ENCODE peak calls at places on chromosomes 4 and X, in eight cellular contexts. Q, U, M, C, J, L, T and V are unnamed samples. For H3K79me2 and H3K4me1, the result is how much of the 10 kb centered on the place peaks cover.

GRCh38 chrX:28670074-28670473 is 82.8 kb downstream of the IL1RAPL1 start:
- DNase-seq in Q (no peak), U (no peak), M (no peak), C (no peak), J (no peak), L (no peak), T (no peak), V (no peak)

GRCh38 chrX:45632506-45632905 is 431.8 kb upstream of the DIPK2B start:
- DNase-seq in Q (no peak), U (no peak), M (peak), C (no peak), J (no peak), L (no peak), T (no peak), V (no peak)

GRCh38 chr4:13534344-13535063 is 9.8 kb downstream of the NKX3-2 start:
- DNase-seq in Q (peak), U (no peak), M (peak), C (no peak), J (no peak), L (no peak), T (no peak), V (no peak)

GRCh38 chr4:5247735-5248134 is 196.5 kb downstream of the STK32B start:
- DNase-seq in Q (no peak), U (no peak), M (no peak), C (no peak), J (no peak), L (no peak), T (no peak), V (no peak)

GRCh38 chrX:154607370-154607769 is 11.7 kb downstream of the CTAG1B start:
- DNase-seq in Q (no peak), U (no peak), M (no peak), C (peak), J (no peak), L (no peak), T (no peak), V (no peak)

GRCh38 chr4:164109517-164109916 is 615.0 kb downstream of the TMA16 start:
- DNase-seq in Q (no peak), U (no peak), M (no peak), C (no peak), J (no peak), L (no peak), T (no peak), V (peak)

GRCh38 chr4:108651068-108651794 is 832 bp downstream of the OSTC start:
- DNase-seq in Q (peak), U (peak), M (peak), C (peak), J (peak), L (peak), T (no peak), V (peak)

GRCh38 chr4:70895405-70895804 is 6.8 kb upstream of the MOB1B start:
- DNase-seq in Q (no peak), U (no peak), M (no peak), C (no peak), J (peak), L (no peak), T (no peak), V (no peak)

GRCh38 chr4:150598906-150599305 is 17.0 kb downstream of the MAB21L2 start:
- DNase-seq in Q (no peak), U (no peak), M (no peak), C (no peak), J (peak), L (no peak), T (no peak), V (no peak)

GRCh38 chr4:74284074-74284473 is 24.2 kb upstream of the EPGN start:
- DNase-seq in Q (no peak), U (no peak), M (no peak), C (peak), J (peak), L (no peak), T (peak), V (no peak)

GRCh38 chrX:48826876-48827653 is 752 bp downstream of the ERAS start:
- DNase-seq in Q (no peak), U (no peak), M (peak), C (no peak), J (no peak), L (no peak), T (no peak), V (no peak)

GRCh38 chrX:57595381-57595811 is 3.6 kb downstream of the ZXDB start:
- DNase-seq in Q (no peak), U (no peak), M (peak), C (peak), J (peak), L (no peak), T (no peak), V (no peak)

GRCh38 chr4:68465058-68465457 is 17.8 kb downstream of the TMPRSS11E start:
- DNase-seq in Q (no peak), U (no peak), M (no peak), C (peak), J (peak), L (no peak), T (no peak), V (no peak)

GRCh38 chrX:118965395-118965794 is 9.0 kb upstream of the LONRF3 start:
- DNase-seq in Q (no peak), U (no peak), M (no peak), C (no peak), J (no peak), L (no peak), T (no peak), V (no peak)
- TF ChIP-seq EZH2phosphoT487 in Q (no peak), U (no peak), M (no peak), C (no peak), J (no peak), L (no peak), T (no peak), V (no peak)

GRCh38 chrX:19774905-19775304 is 112.5 kb downstream of the SH3KBP1 start:
- DNase-seq in Q (no peak), U (no peak), M (no peak), C (no peak), J (no peak), L (no peak), T (no peak), V (no peak)

GRCh38 chrX:19772306-19772705 is 115.1 kb downstream of the SH3KBP1 start:
- DNase-seq in Q (no peak), U (no peak), M (peak), C (peak), J (peak), L (no peak), T (no peak), V (no peak)

GRCh38 chrX:19775830-19776498 is 111.4 kb downstream of the SH3KBP1 start:
- DNase-seq in Q (no peak), U (peak), M (no peak), C (no peak), J (peak), L (no peak), T (no peak), V (no peak)

GRCh38 chrX:19769467-19769866 is 117.9 kb downstream of the SH3KBP1 start:
- DNase-seq in Q (no peak), U (no peak), M (no peak), C (no peak), J (no peak), L (no peak), T (no peak), V (no peak)

GRCh38 chrX:19772759-19773623 is 114.4 kb downstream of the SH3KBP1 start:
- DNase-seq in Q (peak), U (peak), M (no peak), C (peak), J (peak), L (no peak), T (no peak), V (no peak)
- H3K79me2 ChIP-seq in Q (under half), U (under half), M (under half), C (under half), J (under half), L (under half), T (under half), V (under half)

GRCh38 chr4:145045180-145045579 is 52.8 kb downstream of the ANAPC10 start:
- DNase-seq in Q (peak), U (no peak), M (no peak), C (no peak), J (no peak), L (no peak), T (no peak), V (no peak)
- H3K4me1 ChIP-seq in Q (under half), U (under half), M (under half), C (under half), J (under half), L (under half), T (under half), V (under half)

GRCh38 chrX:70468709-70469108 is 24.1 kb downstream of the DLG3 start:
- DNase-seq in Q (no peak), U (no peak), M (no peak), C (no peak), J (no peak), L (no peak), T (no peak), V (no peak)

GRCh38 chrX:70466968-70467367 is 22.3 kb downstream of the DLG3 start:
- DNase-seq in Q (no peak), U (no peak), M (no peak), C (no peak), J (no peak), L (no peak), T (no peak), V (no peak)

GRCh38 chrX:70476166-70476933 is 31.7 kb downstream of the DLG3 start:
- DNase-seq in Q (no peak), U (no peak), M (peak), C (no peak), J (no peak), L (no peak), T (no peak), V (no peak)

DNA sequence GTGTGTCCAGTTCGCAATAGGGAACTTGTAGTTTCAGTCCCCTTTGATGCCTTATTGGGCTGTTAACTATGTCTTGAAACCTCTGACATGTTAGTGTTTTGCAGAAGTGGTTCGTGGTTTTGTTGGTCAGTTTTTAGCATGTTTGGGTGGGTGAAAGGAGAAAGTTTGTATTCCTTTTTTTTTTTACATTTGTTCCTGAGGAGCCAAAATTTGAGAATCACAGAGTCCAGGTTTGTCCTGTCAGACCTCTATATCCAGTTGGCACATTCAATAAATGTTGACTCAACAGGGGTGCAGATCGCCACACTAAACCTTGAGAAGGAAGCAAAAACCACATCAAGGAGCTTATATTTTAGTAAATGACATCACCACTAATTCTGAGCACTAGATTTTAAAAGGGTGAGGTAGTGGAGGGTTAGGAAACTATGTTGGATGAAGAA is 26.2 kb downstream of the DLG3 start:
- DNase-seq in Q (peak), U (no peak), M (no peak), C (peak), J (no peak), L (no peak), T (no peak), V (no peak)
- TF ChIP-seq EZH2phosphoT487 in Q (no peak), U (no peak), M (no peak), C (no peak), J (no peak), L (no peak), T (no peak), V (no peak)

GRCh38 chrX:20141281-20142220 is at the start of gene EIF1AX:
- DNase-seq in Q (peak), U (peak), M (peak), C (peak), J (peak), L (peak), T (peak), V (peak)
- H3K79me2 ChIP-seq in Q (under half), U (under half), M (under half), C (under half), J (under half), L (under half), T (under half), V (under half)

GRCh38 chr4:142523111-142523510 is 323.0 kb downstream of the INPP4B start:
- DNase-seq in Q (no peak), U (no peak), M (no peak), C (no peak), J (no peak), L (no peak), T (no peak), V (no peak)
- H3K4me1 ChIP-seq in Q (under half), U (under half), M (under half), C (under half), J (under half), L (under half), T (under half), V (under half)